ENCODE peak calls at places on chromosomes 5 and 9, in ten cellular contexts. One of them, this sample, is unnamed.

GRCh38 chr9:8857330-8858249 is 1058.0 kb upstream of the DMAC1 start:
- DNase-seq in stomach: peak
- DNase-seq in CD4-positive, CD25-positive, alpha-beta regulatory T cell: no peak
- DNase-seq in left ventricle myocardium inferior: peak
- DNase-seq in esophagus muscularis mucosa: no peak
- DNase-seq in ovary: peak
- DNase-seq in CD8-positive, alpha-beta T cell: no peak
- DNase-seq in thyroid gland: peak
- DNase-seq in heart left ventricle: peak
- DNase-seq in brain microvascular endothelial cell: no peak
- DNase-seq in this sample: peak

GRCh38 chr5:37206733-37207132 is 42.4 kb downstream of the CPLANE1 start:
- DNase-seq in stomach: no peak
- DNase-seq in CD4-positive, CD25-positive, alpha-beta regulatory T cell: no peak
- DNase-seq in left ventricle myocardium inferior: no peak
- DNase-seq in esophagus muscularis mucosa: no peak
- DNase-seq in ovary: no peak
- DNase-seq in CD8-positive, alpha-beta T cell: no peak
- DNase-seq in thyroid gland: no peak
- DNase-seq in heart left ventricle: no peak
- DNase-seq in brain microvascular endothelial cell: no peak
- DNase-seq in this sample: no peak

GRCh38 chr5:126002222-126002897 is 420.8 kb upstream of the GRAMD2B start:
- DNase-seq in stomach: peak
- DNase-seq in CD4-positive, CD25-positive, alpha-beta regulatory T cell: no peak
- DNase-seq in left ventricle myocardium inferior: peak
- DNase-seq in esophagus muscularis mucosa: no peak
- DNase-seq in ovary: peak
- DNase-seq in CD8-positive, alpha-beta T cell: no peak
- DNase-seq in thyroid gland: peak
- DNase-seq in heart left ventricle: peak
- DNase-seq in brain microvascular endothelial cell: peak
- DNase-seq in this sample: peak

GRCh38 chr9:100474082-100474949 is 1.4 kb downstream of the TMEFF1 start:
- DNase-seq in stomach: no peak
- DNase-seq in CD4-positive, CD25-positive, alpha-beta regulatory T cell: no peak
- DNase-seq in left ventricle myocardium inferior: no peak
- DNase-seq in esophagus muscularis mucosa: no peak
- DNase-seq in ovary: peak
- DNase-seq in CD8-positive, alpha-beta T cell: no peak
- DNase-seq in thyroid gland: no peak
- DNase-seq in heart left ventricle: no peak
- DNase-seq in brain microvascular endothelial cell: no peak
- DNase-seq in this sample: peak

GRCh38 chr5:135735831-135736230 is 98.6 kb upstream of the SLC25A48 start:
- DNase-seq in stomach: no peak
- DNase-seq in CD4-positive, CD25-positive, alpha-beta regulatory T cell: no peak
- DNase-seq in left ventricle myocardium inferior: no peak
- DNase-seq in esophagus muscularis mucosa: peak
- DNase-seq in ovary: no peak
- DNase-seq in CD8-positive, alpha-beta T cell: no peak
- DNase-seq in thyroid gland: no peak
- DNase-seq in heart left ventricle: no peak
- DNase-seq in brain microvascular endothelial cell: no peak
- DNase-seq in this sample: no peak

GRCh38 chr5:176658817-176659216 is 11.5 kb downstream of the TSPAN17 start:
- DNase-seq in stomach: peak
- DNase-seq in CD4-positive, CD25-positive, alpha-beta regulatory T cell: peak
- DNase-seq in left ventricle myocardium inferior: no peak
- DNase-seq in esophagus muscularis mucosa: no peak
- DNase-seq in ovary: no peak
- DNase-seq in CD8-positive, alpha-beta T cell: peak
- DNase-seq in thyroid gland: no peak
- DNase-seq in heart left ventricle: no peak
- DNase-seq in brain microvascular endothelial cell: peak
- DNase-seq in this sample: no peak

GRCh38 chr9:8717146-8717545 is 917.6 kb upstream of the DMAC1 start:
- DNase-seq in stomach: no peak
- DNase-seq in CD4-positive, CD25-positive, alpha-beta regulatory T cell: no peak
- DNase-seq in left ventricle myocardium inferior: no peak
- DNase-seq in esophagus muscularis mucosa: no peak
- DNase-seq in ovary: no peak
- DNase-seq in CD8-positive, alpha-beta T cell: no peak
- DNase-seq in thyroid gland: no peak
- DNase-seq in heart left ventricle: no peak
- DNase-seq in brain microvascular endothelial cell: no peak
- DNase-seq in this sample: no peak

GRCh38 chr9:77469515-77470197 is 178.5 kb downstream of the GNA14 start:
- DNase-seq in stomach: no peak
- DNase-seq in CD4-positive, CD25-positive, alpha-beta regulatory T cell: no peak
- DNase-seq in left ventricle myocardium inferior: no peak
- DNase-seq in esophagus muscularis mucosa: no peak
- DNase-seq in ovary: no peak
- DNase-seq in CD8-positive, alpha-beta T cell: no peak
- DNase-seq in thyroid gland: no peak
- DNase-seq in heart left ventricle: no peak
- DNase-seq in brain microvascular endothelial cell: no peak
- DNase-seq in this sample: no peak

GRCh38 chr9:136676920-136677686 is 10.2 kb downstream of the AGPAT2 start:
- DNase-seq in stomach: no peak
- DNase-seq in CD4-positive, CD25-positive, alpha-beta regulatory T cell: no peak
- DNase-seq in left ventricle myocardium inferior: no peak
- DNase-seq in esophagus muscularis mucosa: no peak
- DNase-seq in ovary: no peak
- DNase-seq in CD8-positive, alpha-beta T cell: no peak
- DNase-seq in thyroid gland: no peak
- DNase-seq in heart left ventricle: no peak
- DNase-seq in brain microvascular endothelial cell: no peak
- DNase-seq in this sample: peak

GRCh38 chr9:136847065-136847826 is 2.0 kb upstream of the PHPT1 start:
- DNase-seq in stomach: peak
- DNase-seq in CD4-positive, CD25-positive, alpha-beta regulatory T cell: no peak
- DNase-seq in left ventricle myocardium inferior: peak
- DNase-seq in esophagus muscularis mucosa: no peak
- DNase-seq in ovary: no peak
- DNase-seq in CD8-positive, alpha-beta T cell: no peak
- DNase-seq in thyroid gland: peak
- DNase-seq in heart left ventricle: peak
- DNase-seq in brain microvascular endothelial cell: peak
- DNase-seq in this sample: peak

GRCh38 chr9:72983512-72984021 is 30.7 kb upstream of the ALDH1A1 start:
- DNase-seq in stomach: no peak
- DNase-seq in CD4-positive, CD25-positive, alpha-beta regulatory T cell: no peak
- DNase-seq in left ventricle myocardium inferior: no peak
- DNase-seq in esophagus muscularis mucosa: no peak
- DNase-seq in ovary: no peak
- DNase-seq in CD8-positive, alpha-beta T cell: no peak
- DNase-seq in thyroid gland: no peak
- DNase-seq in heart left ventricle: no peak
- DNase-seq in brain microvascular endothelial cell: no peak
- DNase-seq in this sample: no peak

GRCh38 chr5:41883243-41883642 is 13.0 kb upstream of the OXCT1 start:
- DNase-seq in stomach: no peak
- DNase-seq in CD4-positive, CD25-positive, alpha-beta regulatory T cell: no peak
- DNase-seq in left ventricle myocardium inferior: no peak
- DNase-seq in esophagus muscularis mucosa: no peak
- DNase-seq in ovary: no peak
- DNase-seq in CD8-positive, alpha-beta T cell: no peak
- DNase-seq in thyroid gland: no peak
- DNase-seq in heart left ventricle: no peak
- DNase-seq in brain microvascular endothelial cell: no peak
- DNase-seq in this sample: no peak

DNA sequence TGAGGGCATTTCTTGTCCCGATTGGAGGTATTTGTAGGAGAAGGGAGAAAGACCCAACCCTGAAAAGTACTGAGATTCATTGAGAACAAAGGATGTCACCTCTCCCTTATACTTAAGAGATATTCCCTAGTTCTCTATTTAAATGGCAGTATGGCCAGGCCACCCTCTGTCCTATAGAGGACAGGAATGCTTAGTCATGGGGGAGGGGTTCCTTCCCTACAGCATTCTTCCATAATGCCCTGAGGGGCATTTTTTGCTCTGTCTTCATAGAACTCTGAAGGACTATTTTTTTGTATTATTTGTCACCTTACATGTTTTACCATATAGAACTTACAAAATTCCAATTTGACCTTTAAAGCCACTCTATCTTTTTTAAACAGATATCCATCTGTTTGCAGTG is 176.3 kb downstream of the TMEM161B start:
- DNase-seq in stomach: no peak
- DNase-seq in CD4-positive, CD25-positive, alpha-beta regulatory T cell: no peak
- DNase-seq in left ventricle myocardium inferior: no peak
- DNase-seq in esophagus muscularis mucosa: no peak
- DNase-seq in ovary: no peak
- DNase-seq in CD8-positive, alpha-beta T cell: no peak
- DNase-seq in thyroid gland: no peak
- DNase-seq in heart left ventricle: no peak
- DNase-seq in brain microvascular endothelial cell: no peak
- DNase-seq in this sample: no peak
- H3K27ac ChIP-seq in stomach: no peak
- H3K27ac ChIP-seq in CD4-positive, CD25-positive, alpha-beta regulatory T cell: no peak
- H3K27ac ChIP-seq in left ventricle myocardium inferior: no peak
- H3K27ac ChIP-seq in esophagus muscularis mucosa: no peak
- H3K27ac ChIP-seq in ovary: no peak
- H3K27ac ChIP-seq in CD8-positive, alpha-beta T cell: no peak
- H3K27ac ChIP-seq in thyroid gland: no peak
- H3K27ac ChIP-seq in heart left ventricle: no peak
- H3K27ac ChIP-seq in brain microvascular endothelial cell: no peak
- H3K27ac ChIP-seq in this sample: no peak

GRCh38 chr9:130892503-130893249 is 3.9 kb downstream of the QRFP start:
- DNase-seq in stomach: no peak
- DNase-seq in CD4-positive, CD25-positive, alpha-beta regulatory T cell: no peak
- DNase-seq in left ventricle myocardium inferior: no peak
- DNase-seq in esophagus muscularis mucosa: no peak
- DNase-seq in ovary: no peak
- DNase-seq in CD8-positive, alpha-beta T cell: no peak
- DNase-seq in thyroid gland: no peak
- DNase-seq in heart left ventricle: no peak
- DNase-seq in brain microvascular endothelial cell: no peak
- DNase-seq in this sample: no peak
- H3K27ac ChIP-seq in stomach: no peak
- H3K27ac ChIP-seq in CD4-positive, CD25-positive, alpha-beta regulatory T cell: no peak
- H3K27ac ChIP-seq in left ventricle myocardium inferior: peak
- H3K27ac ChIP-seq in esophagus muscularis mucosa: no peak
- H3K27ac ChIP-seq in ovary: no peak
- H3K27ac ChIP-seq in CD8-positive, alpha-beta T cell: no peak
- H3K27ac ChIP-seq in thyroid gland: no peak
- H3K27ac ChIP-seq in heart left ventricle: no peak
- H3K27ac ChIP-seq in brain microvascular endothelial cell: no peak
- H3K27ac ChIP-seq in this sample: no peak

GRCh38 chr5:127848098-127848497 is 144.9 kb downstream of the CCDC192 start:
- DNase-seq in stomach: no peak
- DNase-seq in CD4-positive, CD25-positive, alpha-beta regulatory T cell: no peak
- DNase-seq in left ventricle myocardium inferior: no peak
- DNase-seq in esophagus muscularis mucosa: no peak
- DNase-seq in ovary: no peak
- DNase-seq in CD8-positive, alpha-beta T cell: no peak
- DNase-seq in thyroid gland: no peak
- DNase-seq in heart left ventricle: no peak
- DNase-seq in brain microvascular endothelial cell: no peak
- DNase-seq in this sample: no peak

GRCh38 chr5:127840809-127841208 is 137.6 kb downstream of the CCDC192 start:
- DNase-seq in stomach: no peak
- DNase-seq in CD4-positive, CD25-positive, alpha-beta regulatory T cell: no peak
- DNase-seq in left ventricle myocardium inferior: no peak
- DNase-seq in esophagus muscularis mucosa: no peak
- DNase-seq in ovary: no peak
- DNase-seq in CD8-positive, alpha-beta T cell: no peak
- DNase-seq in thyroid gland: no peak
- DNase-seq in heart left ventricle: no peak
- DNase-seq in brain microvascular endothelial cell: no peak
- DNase-seq in this sample: no peak

GRCh38 chr5:127840198-127840524 is 137.0 kb downstream of the CCDC192 start:
- DNase-seq in stomach: no peak
- DNase-seq in CD4-positive, CD25-positive, alpha-beta regulatory T cell: no peak
- DNase-seq in left ventricle myocardium inferior: no peak
- DNase-seq in esophagus muscularis mucosa: no peak
- DNase-seq in ovary: no peak
- DNase-seq in CD8-positive, alpha-beta T cell: no peak
- DNase-seq in thyroid gland: no peak
- DNase-seq in heart left ventricle: no peak
- DNase-seq in brain microvascular endothelial cell: no peak
- DNase-seq in this sample: no peak

GRCh38 chr5:127846884-127847283 is 143.7 kb downstream of the CCDC192 start:
- DNase-seq in stomach: no peak
- DNase-seq in CD4-positive, CD25-positive, alpha-beta regulatory T cell: no peak
- DNase-seq in left ventricle myocardium inferior: no peak
- DNase-seq in esophagus muscularis mucosa: no peak
- DNase-seq in ovary: no peak
- DNase-seq in CD8-positive, alpha-beta T cell: no peak
- DNase-seq in thyroid gland: no peak
- DNase-seq in heart left ventricle: no peak
- DNase-seq in brain microvascular endothelial cell: no peak
- DNase-seq in this sample: no peak

GRCh38 chr5:127844631-127845030 is 141.4 kb downstream of the CCDC192 start:
- DNase-seq in stomach: peak
- DNase-seq in CD4-positive, CD25-positive, alpha-beta regulatory T cell: no peak
- DNase-seq in left ventricle myocardium inferior: peak
- DNase-seq in esophagus muscularis mucosa: no peak
- DNase-seq in ovary: no peak
- DNase-seq in CD8-positive, alpha-beta T cell: no peak
- DNase-seq in thyroid gland: no peak
- DNase-seq in heart left ventricle: peak
- DNase-seq in brain microvascular endothelial cell: no peak
- DNase-seq in this sample: no peak
- H3K27ac ChIP-seq in stomach: peak
- H3K27ac ChIP-seq in CD4-positive, CD25-positive, alpha-beta regulatory T cell: no peak
- H3K27ac ChIP-seq in left ventricle myocardium inferior: peak
- H3K27ac ChIP-seq in esophagus muscularis mucosa: no peak
- H3K27ac ChIP-seq in ovary: no peak
- H3K27ac ChIP-seq in CD8-positive, alpha-beta T cell: no peak
- H3K27ac ChIP-seq in thyroid gland: no peak
- H3K27ac ChIP-seq in heart left ventricle: peak
- H3K27ac ChIP-seq in brain microvascular endothelial cell: no peak
- H3K27ac ChIP-seq in this sample: peak

GRCh38 chr9:70924380-70924779 is 197.0 kb downstream of the TRPM3 start:
- DNase-seq in stomach: no peak
- DNase-seq in CD4-positive, CD25-positive, alpha-beta regulatory T cell: no peak
- DNase-seq in left ventricle myocardium inferior: no peak
- DNase-seq in esophagus muscularis mucosa: no peak
- DNase-seq in ovary: no peak
- DNase-seq in CD8-positive, alpha-beta T cell: no peak
- DNase-seq in thyroid gland: no peak
- DNase-seq in heart left ventricle: no peak
- DNase-seq in brain microvascular endothelial cell: peak
- DNase-seq in this sample: no peak

GRCh38 chr9:70921126-70921525 is 200.3 kb downstream of the TRPM3 start:
- DNase-seq in stomach: no peak
- DNase-seq in CD4-positive, CD25-positive, alpha-beta regulatory T cell: no peak
- DNase-seq in left ventricle myocardium inferior: no peak
- DNase-seq in esophagus muscularis mucosa: no peak
- DNase-seq in ovary: no peak
- DNase-seq in CD8-positive, alpha-beta T cell: no peak
- DNase-seq in thyroid gland: no peak
- DNase-seq in heart left ventricle: no peak
- DNase-seq in brain microvascular endothelial cell: peak
- DNase-seq in this sample: no peak

GRCh38 chr9:70924905-70925547 is 196.4 kb downstream of the TRPM3 start:
- DNase-seq in stomach: peak
- DNase-seq in CD4-positive, CD25-positive, alpha-beta regulatory T cell: no peak
- DNase-seq in left ventricle myocardium inferior: no peak
- DNase-seq in esophagus muscularis mucosa: no peak
- DNase-seq in ovary: no peak
- DNase-seq in CD8-positive, alpha-beta T cell: no peak
- DNase-seq in thyroid gland: peak
- DNase-seq in heart left ventricle: no peak
- DNase-seq in brain microvascular endothelial cell: peak
- DNase-seq in this sample: peak

GRCh38 chr9:70923941-70924340 is 197.5 kb downstream of the TRPM3 start:
- DNase-seq in stomach: no peak
- DNase-seq in CD4-positive, CD25-positive, alpha-beta regulatory T cell: no peak
- DNase-seq in left ventricle myocardium inferior: no peak
- DNase-seq in esophagus muscularis mucosa: no peak
- DNase-seq in ovary: no peak
- DNase-seq in CD8-positive, alpha-beta T cell: no peak
- DNase-seq in thyroid gland: no peak
- DNase-seq in heart left ventricle: no peak
- DNase-seq in brain microvascular endothelial cell: no peak
- DNase-seq in this sample: no peak
- H3K27ac ChIP-seq in stomach: no peak
- H3K27ac ChIP-seq in CD4-positive, CD25-positive, alpha-beta regulatory T cell: no peak
- H3K27ac ChIP-seq in left ventricle myocardium inferior: no peak
- H3K27ac ChIP-seq in esophagus muscularis mucosa: no peak
- H3K27ac ChIP-seq in ovary: no peak
- H3K27ac ChIP-seq in CD8-positive, alpha-beta T cell: no peak
- H3K27ac ChIP-seq in thyroid gland: no peak
- H3K27ac ChIP-seq in heart left ventricle: no peak
- H3K27ac ChIP-seq in brain microvascular endothelial cell: peak
- H3K27ac ChIP-seq in this sample: no peak

This sample was measured in upper lobe of left lung.